ENCODE peak calls at places on chromosome 21, in six cellular contexts. W is colonic mucosa; U is tibial artery; S is CD8-positive, alpha-beta T cell; K is hepatocyte; V is cardiac muscle cell. H is an unnamed sample.
A peak's percentile ranks its signal among the peaks of the same experiment; 100 is the strongest.

GRCh38 chr21:43916691-43917514 is 51.9 kb downstream of the AGPAT3 start:
- DNase-seq in W (no peak), U (no peak), S (peak; percentile 62), K (no peak), V (peak; percentile 13), H (no peak)

GRCh38 chr21:44299458-44300261 is at the start of gene PFKL:
- DNase-seq in W (peak; percentile 83), U (peak; percentile 42), S (peak; percentile 38), K (peak; percentile 88), V (peak; percentile 62), H (no peak)

GRCh38 chr21:45479691-45480675 is 62.3 kb downstream of the SLC19A1 start:
- DNase-seq in W (no peak), U (no peak), S (no peak), K (no peak), V (no peak), H (no peak)

GRCh38 chr21:46527801-46528200 is 69.1 kb downstream of the DIP2A start:
- DNase-seq in W (no peak), U (no peak), S (no peak), K (no peak), V (no peak), H (no peak)

GRCh38 chr21:45923146-45923545 is 58.4 kb upstream of the COL6A1 start:
- DNase-seq in W (peak; percentile 47), U (peak; percentile 55), S (peak; percentile 55), K (peak; percentile 86), V (peak; percentile 83), H (peak; percentile 14)

GRCh38 chr21:15057290-15057689 is 7.5 kb downstream of the NRIP1 start:
- DNase-seq in W (peak; percentile 62), U (no peak), S (no peak), K (peak; percentile 28), V (no peak), H (no peak)

GRCh38 chr21:44497641-44498243 is 42.3 kb downstream of the KRTAP10-1 start:
- DNase-seq in W (no peak), U (peak; percentile 61), S (no peak), K (peak; percentile 51), V (peak; percentile 37), H (no peak)

GRCh38 chr21:44951186-44951915 is 11.5 kb downstream of the SLX9 start:
- DNase-seq in W (no peak), U (no peak), S (no peak), K (no peak), V (no peak), H (no peak)

GRCh38 chr21:15679630-15680029 is 50.2 kb upstream of the USP25 start:
- DNase-seq in W (no peak), U (no peak), S (no peak), K (no peak), V (no peak), H (no peak)

GRCh38 chr21:45299864-45300785 is 12.4 kb upstream of the POFUT2 start:
- DNase-seq in W (no peak), U (no peak), S (no peak), K (no peak), V (peak; percentile 87), H (no peak)

GRCh38 chr21:45295576-45296365 is 8.1 kb upstream of the POFUT2 start:
- DNase-seq in W (peak; percentile 18), U (peak; percentile 20), S (no peak), K (peak; percentile 73), V (no peak), H (peak; percentile 88)

GRCh38 chr21:31509108-31510017 is 150.1 kb upstream of the SOD1 start:
- DNase-seq in W (peak; percentile 47), U (no peak), S (peak; percentile 59), K (peak; percentile 57), V (peak; percentile 44), H (no peak)
- TF ChIP-seq CTCF in W (no peak), U (no peak), S (peak; percentile 36), K (peak; percentile 23), V (peak; percentile 33), H (no peak)

GRCh38 chr21:42592156-42592820 is 61.1 kb upstream of the PDE9A start:
- DNase-seq in W (no peak), U (no peak), S (no peak), K (no peak), V (no peak), H (no peak)

GRCh38 chr21:42595281-42596187 is 57.9 kb upstream of the PDE9A start:
- DNase-seq in W (no peak), U (no peak), S (no peak), K (no peak), V (no peak), H (no peak)

GRCh38 chr21:42593007-42593814 is 60.2 kb upstream of the PDE9A start:
- DNase-seq in W (peak; percentile 84), U (peak; percentile 38), S (peak; percentile 57), K (peak; percentile 87), V (peak; percentile 67), H (no peak)

GRCh38 chr21:42594616-42595280 is 58.7 kb upstream of the PDE9A start:
- DNase-seq in W (no peak), U (no peak), S (no peak), K (no peak), V (no peak), H (no peak)

DNA sequence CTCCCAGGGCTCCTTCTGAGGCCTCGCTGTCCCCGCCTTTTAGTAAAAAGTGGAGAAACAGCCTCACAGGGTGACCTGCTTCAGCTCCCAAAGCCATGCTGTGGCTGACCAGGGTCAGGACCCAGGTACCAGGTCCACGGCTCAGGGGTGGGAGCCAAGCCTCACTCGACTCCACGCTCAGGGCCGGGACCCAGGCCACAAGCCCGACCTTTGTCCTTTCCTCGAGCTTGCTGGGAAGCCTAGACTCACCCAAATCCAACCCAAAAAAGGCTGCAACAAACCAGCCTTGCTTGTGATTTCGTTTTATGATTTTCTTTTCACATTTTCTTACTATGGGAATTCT is 59.6 kb upstream of the PDE9A start:
- DNase-seq in W (no peak), U (no peak), S (no peak), K (no peak), V (no peak), H (no peak)
- H3K27me3 ChIP-seq in W (no peaks in the 10 kb centered on the region), U (peaks cover 32% of the 10 kb centered on the region), S (no peaks in the 10 kb centered on the region), K (no peaks in the 10 kb centered on the region), V (no peaks in the 10 kb centered on the region), H (no peaks in the 10 kb centered on the region)

GRCh38 chr21:23743821-23744220 is 1863.5 kb downstream of the MRPL39 start:
- DNase-seq in W (no peak), U (no peak), S (no peak), K (no peak), V (no peak), H (no peak)

DNA sequence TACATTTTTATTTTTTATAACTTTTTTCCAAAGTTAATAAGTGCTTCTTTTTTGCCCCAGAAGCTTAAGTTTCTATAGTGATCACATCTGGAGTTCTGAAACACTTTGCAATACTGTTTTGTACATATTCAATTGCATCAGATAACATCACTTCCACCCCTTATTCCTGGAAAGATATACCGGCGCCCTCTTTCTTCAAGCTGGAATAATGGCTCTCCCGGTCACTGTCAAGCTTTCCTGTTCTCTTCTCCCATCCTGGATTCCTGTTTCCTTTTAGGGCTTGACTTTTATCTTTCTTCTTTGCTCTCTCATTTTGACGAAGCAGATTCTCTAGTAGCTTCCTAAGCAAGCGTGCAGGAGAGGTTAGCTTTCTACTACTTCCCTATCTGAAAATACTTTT is 1866.8 kb downstream of the MRPL39 start:
- DNase-seq in W (no peak), U (no peak), S (no peak), K (no peak), V (no peak), H (no peak)
- TF ChIP-seq CTCF in W (no peak), U (no peak), S (no peak), K (no peak), V (no peak), H (no peak)

DNA sequence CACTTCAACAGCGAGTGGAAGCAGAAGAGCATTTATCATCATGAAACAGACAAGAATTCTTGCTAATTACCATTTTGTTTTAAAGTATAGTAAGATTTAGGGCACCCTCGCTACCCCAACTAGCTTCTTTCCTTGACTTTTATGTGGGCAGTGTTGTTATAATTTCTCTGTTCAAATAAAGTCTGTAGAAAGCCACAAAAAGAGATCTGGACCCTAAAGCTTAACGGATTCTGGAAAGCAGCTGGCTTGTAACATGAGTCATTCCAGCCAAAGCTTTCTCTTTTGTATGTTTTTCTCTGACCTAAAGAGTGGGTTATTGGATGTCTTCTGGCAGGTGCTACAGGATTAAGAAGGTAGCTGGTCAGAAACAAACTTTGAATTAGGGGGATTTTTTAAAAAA is 37.4 kb downstream of the RUNX1 start:
- DNase-seq in W (no peak), U (no peak), S (no peak), K (no peak), V (no peak), H (no peak)
- H3K27me3 ChIP-seq in W (no peaks in the 10 kb centered on the region), U (no peaks in the 10 kb centered on the region), S (no peaks in the 10 kb centered on the region), K (no peaks in the 10 kb centered on the region), V (peaks cover 77% of the 10 kb centered on the region), H (no peaks in the 10 kb centered on the region)

DNA sequence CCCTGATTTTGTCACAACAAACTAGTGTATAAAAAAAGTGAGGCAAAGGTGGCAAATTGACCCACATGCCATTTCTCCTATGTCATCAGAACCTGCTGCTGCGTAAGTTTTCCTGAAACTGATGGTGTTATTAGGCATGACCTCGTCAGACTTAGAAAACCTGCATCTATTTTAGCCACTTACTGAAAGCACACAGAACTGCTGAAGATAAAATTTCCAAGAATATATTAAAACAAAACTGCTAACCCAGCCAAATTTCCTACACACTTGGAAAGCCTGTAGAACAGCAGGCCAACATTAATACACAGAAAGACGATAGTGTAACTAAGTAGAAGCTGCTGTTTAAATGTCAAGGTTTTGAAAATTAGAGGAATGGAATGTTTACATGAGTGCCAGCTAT is 674.5 kb upstream of the CXADR start:
- DNase-seq in W (no peak), U (no peak), S (no peak), K (no peak), V (peak; percentile 37), H (no peak)
- TF ChIP-seq CTCF in W (no peak), U (no peak), S (no peak), K (no peak), V (no peak), H (no peak)

GRCh38 chr21:28324690-28325089 is 668.0 kb downstream of the LTN1 start:
- DNase-seq in W (no peak), U (no peak), S (no peak), K (no peak), V (no peak), H (no peak)
- H3K27me3 ChIP-seq in W (no peaks in the 10 kb centered on the region), U (no peaks in the 10 kb centered on the region), S (no peaks in the 10 kb centered on the region), K (no peaks in the 10 kb centered on the region), V (no peaks in the 10 kb centered on the region), H (no peaks in the 10 kb centered on the region)

GRCh38 chr21:24369751-24370150 is 1237.5 kb downstream of the MRPL39 start:
- DNase-seq in W (no peak), U (no peak), S (no peak), K (no peak), V (no peak), H (no peak)

GRCh38 chr21:24369278-24369677 is 1238.0 kb downstream of the MRPL39 start:
- DNase-seq in W (no peak), U (no peak), S (no peak), K (no peak), V (no peak), H (no peak)

GRCh38 chr21:24375201-24375600 is 1232.1 kb downstream of the MRPL39 start:
- DNase-seq in W (no peak), U (no peak), S (no peak), K (no peak), V (no peak), H (no peak)
- TF ChIP-seq CTCF in W (no peak), U (no peak), S (no peak), K (no peak), V (no peak), H (no peak)

H was measured in BJ.